ENCODE peak calls at places on chromosomes 7 and 10, in four cellular contexts. C, V, O and A are unnamed samples.

GRCh38 chr10:50561266-50561665 is 62.5 kb downstream of the SGMS1 start:
- DNase-seq in C (no peak), V (peak; percentile 59), O (no peak), A (no peak)

GRCh38 chr10:43074409-43074808 is 2.5 kb upstream of the RET start:
- DNase-seq in C (no peak), V (no peak), O (no peak), A (no peak)

GRCh38 chr10:114042895-114043531 is 653 bp upstream of the ADRB1 start:
- DNase-seq in C (no peak), V (peak; percentile 89), O (peak; percentile 25), A (no peak)

GRCh38 chr7:134741901-134742635 is 37.4 kb upstream of the CALD1 start:
- DNase-seq in C (no peak), V (no peak), O (no peak), A (no peak)

GRCh38 chr7:29538322-29538874 is 25.2 kb upstream of the PRR15 start:
- DNase-seq in C (no peak), V (peak; percentile 30), O (no peak), A (no peak)

GRCh38 chr7:128027485-128027980 is 3.7 kb downstream of the LRRC4 start:
- DNase-seq in C (no peak), V (peak; percentile 68), O (no peak), A (no peak)

GRCh38 chr10:815338-816104 is 116.0 kb downstream of the LARP4B start:
- DNase-seq in C (no peak), V (no peak), O (no peak), A (no peak)

GRCh38 chr10:72525277-72525676 is 100.6 kb downstream of the MICU1 start:
- DNase-seq in C (no peak), V (peak; percentile 23), O (no peak), A (no peak)

GRCh38 chr10:101229275-101230184 is at the start of gene LBX1:
- DNase-seq in C (no peak), V (no peak), O (no peak), A (no peak)

GRCh38 chr10:61781969-61782403 is 119.3 kb downstream of the CABCOCO1 start:
- DNase-seq in C (no peak), V (no peak), O (no peak), A (no peak)

GRCh38 chr7:41755100-41755499 is 52.2 kb upstream of the INHBA start:
- DNase-seq in C (no peak), V (peak; percentile 12), O (no peak), A (no peak)

GRCh38 chr7:74334026-74334425 is 44.8 kb downstream of the CLIP2 start:
- DNase-seq in C (no peak), V (no peak), O (no peak), A (no peak)

GRCh38 chr10:101775273-101776131 is at the start of gene FGF8:
- DNase-seq in C (no peak), V (no peak), O (no peak), A (no peak)

GRCh38 chr10:24008164-24009066 is 200.5 kb upstream of the KIAA1217 start:
- DNase-seq in C (no peak), V (peak; percentile 39), O (no peak), A (no peak)

GRCh38 chr7:74481458-74482324 is 28.0 kb downstream of the GTF2IRD1 start:
- DNase-seq in C (no peak), V (no peak), O (no peak), A (no peak)

GRCh38 chr10:119415121-119415520 is 127.4 kb downstream of the RGS10 start:
- DNase-seq in C (no peak), V (no peak), O (no peak), A (no peak)

GRCh38 chr10:113565364-113565763 is 12.5 kb downstream of the HABP2 start:
- DNase-seq in C (no peak), V (no peak), O (no peak), A (no peak)

GRCh38 chr10:9311702-9312499 is 1257.4 kb downstream of the GATA3 start:
- DNase-seq in C (no peak), V (no peak), O (no peak), A (no peak)

GRCh38 chr10:101780187-101780817 is 2.9 kb downstream of the NPM3 start:
- DNase-seq in C (no peak), V (no peak), O (no peak), A (no peak)

GRCh38 chr10:11437391-11438241 is 173.8 kb downstream of the USP6NL start:
- DNase-seq in C (no peak), V (no peak), O (no peak), A (no peak)

GRCh38 chr10:102497545-102497944 is 5.0 kb downstream of the ACTR1A start:
- DNase-seq in C (no peak), V (no peak), O (no peak), A (no peak)

GRCh38 chr10:128481152-128481551 is 354.9 kb upstream of the MKI67 start:
- DNase-seq in C (no peak), V (no peak), O (no peak), A (no peak)

GRCh38 chr10:79023489-79024162 is 45.1 kb upstream of the ZMIZ1 start:
- DNase-seq in C (no peak), V (no peak), O (no peak), A (peak; percentile 87)

GRCh38 chr7:30445770-30446169 is 32.8 kb downstream of the NOD1 start:
- DNase-seq in C (peak; percentile 23), V (peak; percentile 93), O (no peak), A (peak; percentile 66)

GRCh38 chr7:138974103-138974502 is 7.1 kb downstream of the KIAA1549 start:
- DNase-seq in C (no peak), V (no peak), O (no peak), A (no peak)